ENCODE peak calls at places on chromosomes 11 and 22, in five cellular contexts. J is KBM-7; Y is KG1; T is T-helper 9 cell; X is central memory CD4-positive, alpha-beta T cell. V is an unnamed sample.

GRCh38 chr11:27864046-27865025 is 164.1 kb upstream of the BDNF start:
- DNase-seq in X (no peak), T (no peak), Y (no peak), J (no peak), V (no peak)

GRCh38 chr22:49871482-49871881 is 17.8 kb downstream of the ZBED4 start:
- DNase-seq in J (no peak), T (no peak), Y (no peak), X (no peak), V (no peak)

GRCh38 chr11:57497303-57498247 is 17.9 kb downstream of the SLC43A1 start:
- DNase-seq in J (no peak), Y (no peak), X (no peak), T (no peak), V (no peak)

GRCh38 chr11:131408011-131408640 is 37.7 kb downstream of the NTM start:
- DNase-seq in T (no peak), Y (peak; percentile 55), X (no peak), J (peak; percentile 29), V (no peak)

GRCh38 chr11:115085461-115086220 is 407.3 kb downstream of the NXPE2 start:
- DNase-seq in Y (no peak), X (no peak), T (no peak), J (no peak), V (no peak)

GRCh38 chr22:19597399-19597735 is 73.2 kb upstream of the CLDN5 start:
- DNase-seq in T (no peak), X (peak; percentile 75), J (no peak), Y (no peak), V (no peak)

GRCh38 chr22:41571786-41572185 is 11.0 kb downstream of the CSDC2 start:
- DNase-seq in X (no peak), T (no peak), J (no peak), Y (no peak), V (no peak)

GRCh38 chr11:130601141-130601540 is 152.7 kb downstream of the ADAMTS15 start:
- DNase-seq in Y (no peak), J (no peak), X (no peak), T (no peak), V (no peak)

GRCh38 chr22:42270178-42270511 is 308 bp downstream of the TCF20 start:
- DNase-seq in J (peak; percentile 34), X (no peak), T (no peak), Y (no peak), V (no peak)